ENCODE peak calls at places on chromosomes 1 and 21, in nine cellular contexts. P is HTR-8/SVneo; B is pancreas; S is lung microvascular endothelial cell; Y is endothelial cell; C is AG20443; D is stimulated activated CD8-positive, alpha-beta memory T cell treated with anti-CD3 and anti-CD28 coated beads, Interleukin-15, amount 100 ng/mL, for 1 hour; H is AG08395; G is stimulated activated CD4-positive, alpha-beta T cell treated with anti-CD3 and anti-CD28 coated beads, Interleukin-2, amount 100 ng/mL, for 48 hours. I is an unnamed sample.
A peak's percentile ranks its signal among the peaks of the same experiment; 100 is the strongest.

GRCh38 chr1:52925571-52926005 is 1.5 kb upstream of the SCP2 start:
- DNase-seq in P (no peak), B (no peak), S (no peak), Y (no peak), C (no peak), D (no peak), H (no peak), G (no peak), I (no peak)

GRCh38 chr1:215777370-215777925 is 210.3 kb downstream of the KCTD3 start:
- DNase-seq in P (no peak), B (no peak), S (no peak), Y (no peak), C (peak; percentile 9), D (no peak), H (peak; percentile 3), G (no peak), I (no peak)

GRCh38 chr1:185207980-185208602 is 51.1 kb downstream of the SWT1 start:
- DNase-seq in P (no peak), B (no peak), S (no peak), Y (no peak), C (no peak), D (no peak), H (no peak), G (no peak), I (no peak)

GRCh38 chr1:64934115-64934880 is 32.1 kb downstream of the JAK1 start:
- DNase-seq in P (peak; percentile 33), B (no peak), S (peak; percentile 39), Y (no peak), C (peak; percentile 65), D (no peak), H (peak; percentile 73), G (no peak), I (no peak)

GRCh38 chr1:106998431-106999002 is 58.0 kb upstream of the PRMT6 start:
- DNase-seq in P (no peak), B (no peak), S (no peak), Y (no peak), C (no peak), D (no peak), H (no peak), G (no peak), I (no peak)

GRCh38 chr1:81186271-81186670 is 614.5 kb upstream of the ADGRL2 start:
- DNase-seq in P (no peak), B (no peak), S (no peak), Y (no peak), C (peak; percentile 67), D (no peak), H (peak; percentile 24), G (no peak), I (no peak)

GRCh38 chr1:205950826-205951549 is 7.7 kb upstream of the SLC26A9 start:
- DNase-seq in P (no peak), B (no peak), S (no peak), Y (no peak), C (peak; percentile 92), D (no peak), H (peak; percentile 91), G (no peak), I (no peak)

GRCh38 chr21:46507562-46507961 is 48.9 kb downstream of the DIP2A start:
- DNase-seq in P (no peak), B (no peak), S (no peak), Y (no peak), C (no peak), D (no peak), H (no peak), G (no peak), I (no peak)

GRCh38 chr21:44414291-44415072 is 40.8 kb upstream of the LRRC3 start:
- DNase-seq in P (no peak), B (peak; percentile 18), S (no peak), Y (no peak), C (no peak), D (no peak), H (no peak), G (no peak), I (no peak)

GRCh38 chr21:35111531-35111930 is 62.4 kb upstream of the RUNX1 start:
- DNase-seq in P (no peak), B (no peak), S (no peak), Y (no peak), C (no peak), D (no peak), H (no peak), G (no peak), I (no peak)

GRCh38 chr1:229971141-229971540 is 95.9 kb upstream of the GALNT2 start:
- DNase-seq in P (no peak), B (no peak), S (no peak), Y (no peak), C (no peak), D (no peak), H (no peak), G (no peak), I (no peak)

GRCh38 chr1:201019321-201019977 is 4.1 kb downstream of the KIF21B start:
- DNase-seq in P (peak; percentile 53), B (no peak), S (no peak), Y (no peak), C (peak; percentile 53), D (peak; percentile 76), H (peak; percentile 60), G (peak; percentile 75), I (peak; percentile 89)

GRCh38 chr1:164716992-164717703 is 158.2 kb downstream of the PBX1 start:
- DNase-seq in P (peak; percentile 13), B (no peak), S (peak; percentile 48), Y (no peak), C (peak; percentile 70), D (no peak), H (peak; percentile 74), G (no peak), I (no peak)

GRCh38 chr1:167305705-167306277 is 85.1 kb downstream of the POU2F1 start:
- DNase-seq in P (no peak), B (no peak), S (peak; percentile 52), Y (no peak), C (no peak), D (no peak), H (no peak), G (no peak), I (no peak)

GRCh38 chr1:29325675-29326074 is 89.4 kb downstream of the PTPRU start:
- DNase-seq in P (no peak), B (no peak), S (no peak), Y (no peak), C (no peak), D (no peak), H (no peak), G (no peak), I (no peak)

GRCh38 chr1:79929356-79929755 is 922.8 kb upstream of the ADGRL4 start:
- DNase-seq in P (no peak), B (no peak), S (no peak), Y (no peak), C (no peak), D (no peak), H (no peak), G (no peak), I (no peak)

GRCh38 chr21:25638634-25639166 is 358 bp upstream of the JAM2 start:
- DNase-seq in P (no peak), B (no peak), S (no peak), Y (no peak), C (peak; percentile 14), D (no peak), H (peak; percentile 2), G (no peak), I (no peak)